ENCODE peak calls at places on chromosomes 5 and 9, in six cellular contexts. One of them, this sample, is unnamed.

GRCh38 chr5:68265822-68266395 is 50.4 kb downstream of the PIK3R1 start:
- DNase-seq in Caki2: no peak
- DNase-seq in iPS-NIHi11: no peak
- DNase-seq in A673: no peak
- DNase-seq in mesothelial cell of epicardium: no peak
- DNase-seq in GDM1: no peak
- DNase-seq in this sample: no peak

GRCh38 chr5:81513982-81514381 is 120.0 kb upstream of the ACOT12 start:
- DNase-seq in Caki2: no peak
- DNase-seq in iPS-NIHi11: no peak
- DNase-seq in A673: peak
- DNase-seq in mesothelial cell of epicardium: no peak
- DNase-seq in GDM1: no peak
- DNase-seq in this sample: no peak

GRCh38 chr5:139975942-139976341 is 67.2 kb downstream of the NRG2 start:
- DNase-seq in Caki2: no peak
- DNase-seq in iPS-NIHi11: no peak
- DNase-seq in A673: no peak
- DNase-seq in mesothelial cell of epicardium: no peak
- DNase-seq in GDM1: no peak
- DNase-seq in this sample: no peak

GRCh38 chr5:24788829-24789509 is 144.2 kb upstream of the CDH10 start:
- DNase-seq in Caki2: peak
- DNase-seq in iPS-NIHi11: no peak
- DNase-seq in A673: no peak
- DNase-seq in mesothelial cell of epicardium: no peak
- DNase-seq in GDM1: no peak
- DNase-seq in this sample: no peak

GRCh38 chr9:112535811-112536210 is 49.2 kb downstream of the KIAA1958 start:
- DNase-seq in Caki2: no peak
- DNase-seq in iPS-NIHi11: no peak
- DNase-seq in A673: peak
- DNase-seq in mesothelial cell of epicardium: no peak
- DNase-seq in GDM1: no peak
- DNase-seq in this sample: no peak

GRCh38 chr5:132385321-132386105 is 16.0 kb downstream of the SLC22A5 start:
- DNase-seq in Caki2: peak
- DNase-seq in iPS-NIHi11: peak
- DNase-seq in A673: peak
- DNase-seq in mesothelial cell of epicardium: no peak
- DNase-seq in GDM1: peak
- DNase-seq in this sample: peak

GRCh38 chr9:126621919-126622735 is 8.4 kb downstream of the LMX1B start:
- DNase-seq in Caki2: no peak
- DNase-seq in iPS-NIHi11: no peak
- DNase-seq in A673: no peak
- DNase-seq in mesothelial cell of epicardium: no peak
- DNase-seq in GDM1: no peak
- DNase-seq in this sample: peak

GRCh38 chr5:101904736-101905135 is 391.3 kb downstream of the SLCO4C1 start:
- DNase-seq in Caki2: no peak
- DNase-seq in iPS-NIHi11: no peak
- DNase-seq in A673: no peak
- DNase-seq in mesothelial cell of epicardium: no peak
- DNase-seq in GDM1: no peak
- DNase-seq in this sample: no peak

GRCh38 chr9:29211681-29212589 is 1638.7 kb upstream of the C9orf72 start:
- DNase-seq in Caki2: peak
- DNase-seq in iPS-NIHi11: peak
- DNase-seq in A673: peak
- DNase-seq in mesothelial cell of epicardium: peak
- DNase-seq in GDM1: no peak
- DNase-seq in this sample: peak

GRCh38 chr9:134189475-134190231 is 25.3 kb upstream of the RNU6ATAC start:
- DNase-seq in Caki2: no peak
- DNase-seq in iPS-NIHi11: no peak
- DNase-seq in A673: no peak
- DNase-seq in mesothelial cell of epicardium: no peak
- DNase-seq in GDM1: no peak
- DNase-seq in this sample: peak

GRCh38 chr5:91443028-91443427 is 59.9 kb upstream of the ARRDC3 start:
- DNase-seq in Caki2: no peak
- DNase-seq in iPS-NIHi11: no peak
- DNase-seq in A673: no peak
- DNase-seq in mesothelial cell of epicardium: no peak
- DNase-seq in GDM1: no peak
- DNase-seq in this sample: no peak

GRCh38 chr9:4596165-4596922 is 65.8 kb upstream of the PLPP6 start:
- DNase-seq in Caki2: no peak
- DNase-seq in iPS-NIHi11: no peak
- DNase-seq in A673: no peak
- DNase-seq in mesothelial cell of epicardium: no peak
- DNase-seq in GDM1: no peak
- DNase-seq in this sample: no peak

GRCh38 chr5:131389096-131389868 is 125.4 kb downstream of the CDC42SE2 start:
- DNase-seq in Caki2: no peak
- DNase-seq in iPS-NIHi11: no peak
- DNase-seq in A673: no peak
- DNase-seq in mesothelial cell of epicardium: no peak
- DNase-seq in GDM1: no peak
- DNase-seq in this sample: no peak

GRCh38 chr9:85610074-85610855 is 131.5 kb downstream of the AGTPBP1 start:
- DNase-seq in Caki2: peak
- DNase-seq in iPS-NIHi11: peak
- DNase-seq in A673: peak
- DNase-seq in mesothelial cell of epicardium: no peak
- DNase-seq in GDM1: peak
- DNase-seq in this sample: no peak

GRCh38 chr5:146751781-146752401 is 126.7 kb downstream of the PPP2R2B start:
- DNase-seq in Caki2: no peak
- DNase-seq in iPS-NIHi11: no peak
- DNase-seq in A673: no peak
- DNase-seq in mesothelial cell of epicardium: no peak
- DNase-seq in GDM1: no peak
- DNase-seq in this sample: peak

GRCh38 chr9:105662184-105663104 is at the start of gene TAL2:
- DNase-seq in Caki2: no peak
- DNase-seq in iPS-NIHi11: no peak
- DNase-seq in A673: no peak
- DNase-seq in mesothelial cell of epicardium: no peak
- DNase-seq in GDM1: no peak
- DNase-seq in this sample: no peak

GRCh38 chr9:109264865-109265532 is 55.9 kb downstream of the EPB41L4B start:
- DNase-seq in Caki2: no peak
- DNase-seq in iPS-NIHi11: no peak
- DNase-seq in A673: peak
- DNase-seq in mesothelial cell of epicardium: no peak
- DNase-seq in GDM1: no peak
- DNase-seq in this sample: peak

GRCh38 chr5:66701244-66701643 is 105.1 kb downstream of the MAST4 start:
- DNase-seq in Caki2: no peak
- DNase-seq in iPS-NIHi11: no peak
- DNase-seq in A673: no peak
- DNase-seq in mesothelial cell of epicardium: no peak
- DNase-seq in GDM1: no peak
- DNase-seq in this sample: no peak

GRCh38 chr9:97559111-97559514 is 57.6 kb downstream of the TMOD1 start:
- DNase-seq in Caki2: no peak
- DNase-seq in iPS-NIHi11: no peak
- DNase-seq in A673: no peak
- DNase-seq in mesothelial cell of epicardium: no peak
- DNase-seq in GDM1: no peak
- DNase-seq in this sample: no peak

This sample was measured in upper lobe of left lung.